ENCODE peak calls at places on chromosomes 13 and 19, in five cellular contexts. One of them, this sample, is unnamed.

GRCh38 chr19:7550987-7551761 is 15.7 kb downstream of the PNPLA6 start:
- DNase-seq in progenitor cell of endocrine pancreas: peak
- DNase-seq in NB4: peak
- DNase-seq in WTC11: peak
- DNase-seq in AG04450: no peak
- DNase-seq in this sample: no peak

GRCh38 chr19:45753548-45753947 is 15.5 kb downstream of the SIX5 start:
- DNase-seq in WTC11: peak
- DNase-seq in AG04450: no peak
- DNase-seq in NB4: no peak
- DNase-seq in progenitor cell of endocrine pancreas: no peak
- DNase-seq in this sample: no peak

GRCh38 chr19:45578861-45579260 is 5.7 kb downstream of the OPA3 start:
- DNase-seq in WTC11: no peak
- DNase-seq in AG04450: no peak
- DNase-seq in NB4: no peak
- DNase-seq in progenitor cell of endocrine pancreas: no peak
- DNase-seq in this sample: no peak

GRCh38 chr13:34207872-34208271 is 389.9 kb downstream of the RFC3 start:
- DNase-seq in progenitor cell of endocrine pancreas: no peak
- DNase-seq in WTC11: no peak
- DNase-seq in NB4: no peak
- DNase-seq in AG04450: no peak
- DNase-seq in this sample: no peak

GRCh38 chr13:94583926-94584325 is 12.0 kb downstream of the TGDS start:
- DNase-seq in NB4: no peak
- DNase-seq in AG04450: no peak
- DNase-seq in progenitor cell of endocrine pancreas: no peak
- DNase-seq in WTC11: no peak
- DNase-seq in this sample: no peak

GRCh38 chr13:113723400-113724015 is 35.5 kb upstream of the TMEM255B start:
- DNase-seq in AG04450: no peak
- DNase-seq in progenitor cell of endocrine pancreas: no peak
- DNase-seq in NB4: no peak
- DNase-seq in WTC11: no peak
- DNase-seq in this sample: no peak

GRCh38 chr13:37618554-37618953 is 20.0 kb upstream of the POSTN start:
- DNase-seq in WTC11: no peak
- DNase-seq in progenitor cell of endocrine pancreas: no peak
- DNase-seq in AG04450: no peak
- DNase-seq in NB4: no peak
- DNase-seq in this sample: peak

GRCh38 chr19:18438331-18439024 is 545 bp upstream of the ISYNA1 start:
- DNase-seq in AG04450: no peak
- DNase-seq in NB4: no peak
- DNase-seq in progenitor cell of endocrine pancreas: no peak
- DNase-seq in WTC11: peak
- DNase-seq in this sample: peak

GRCh38 chr13:52862358-52863206 is 14.1 kb upstream of the PCDH8 start:
- DNase-seq in AG04450: no peak
- DNase-seq in NB4: peak
- DNase-seq in progenitor cell of endocrine pancreas: peak
- DNase-seq in WTC11: peak
- DNase-seq in this sample: peak

GRCh38 chr13:49540552-49540951 is 44.8 kb downstream of the PHF11 start:
- DNase-seq in progenitor cell of endocrine pancreas: no peak
- DNase-seq in WTC11: no peak
- DNase-seq in NB4: peak
- DNase-seq in AG04450: no peak
- DNase-seq in this sample: peak

GRCh38 chr13:110644892-110645521 is 29.7 kb downstream of the NAXD start:
- DNase-seq in WTC11: peak
- DNase-seq in NB4: peak
- DNase-seq in progenitor cell of endocrine pancreas: peak
- DNase-seq in AG04450: peak
- DNase-seq in this sample: no peak

GRCh38 chr13:69683921-69684663 is 423.5 kb upstream of the ATXN8OS start:
- DNase-seq in WTC11: no peak
- DNase-seq in progenitor cell of endocrine pancreas: peak
- DNase-seq in NB4: no peak
- DNase-seq in AG04450: no peak
- DNase-seq in this sample: no peak

GRCh38 chr13:40940841-40941240 is 78.3 kb downstream of the ELF1 start:
- DNase-seq in WTC11: no peak
- DNase-seq in NB4: no peak
- DNase-seq in AG04450: no peak
- DNase-seq in progenitor cell of endocrine pancreas: no peak
- DNase-seq in this sample: no peak

GRCh38 chr19:8150998-8151397 is 1.6 kb upstream of the FBN3 start:
- DNase-seq in NB4: no peak
- DNase-seq in WTC11: no peak
- DNase-seq in progenitor cell of endocrine pancreas: no peak
- DNase-seq in AG04450: no peak
- DNase-seq in this sample: no peak

GRCh38 chr19:52248256-52248655 is 21.1 kb upstream of the ZNF766 start:
- DNase-seq in NB4: peak
- DNase-seq in progenitor cell of endocrine pancreas: no peak
- DNase-seq in WTC11: peak
- DNase-seq in AG04450: no peak
- DNase-seq in this sample: peak

GRCh38 chr19:38883286-38883685 is 5.2 kb upstream of the RINL start:
- DNase-seq in AG04450: no peak
- DNase-seq in WTC11: no peak
- DNase-seq in progenitor cell of endocrine pancreas: no peak
- DNase-seq in NB4: no peak
- DNase-seq in this sample: no peak

GRCh38 chr19:48379058-48379457 is 12.3 kb downstream of the KDELR1 start:
- DNase-seq in progenitor cell of endocrine pancreas: no peak
- DNase-seq in NB4: peak
- DNase-seq in AG04450: no peak
- DNase-seq in WTC11: no peak
- DNase-seq in this sample: no peak

GRCh38 chr19:49599378-49600298 is 8.7 kb downstream of the PRR12 start:
- DNase-seq in WTC11: no peak
- DNase-seq in AG04450: no peak
- DNase-seq in NB4: no peak
- DNase-seq in progenitor cell of endocrine pancreas: no peak
- DNase-seq in this sample: no peak

GRCh38 chr13:21033224-21033855 is 28.0 kb downstream of the LATS2 start:
- DNase-seq in AG04450: no peak
- DNase-seq in WTC11: no peak
- DNase-seq in progenitor cell of endocrine pancreas: no peak
- DNase-seq in NB4: no peak
- DNase-seq in this sample: peak

GRCh38 chr13:48653074-48654054 is at the start of gene CYSLTR2:
- DNase-seq in AG04450: no peak
- DNase-seq in progenitor cell of endocrine pancreas: no peak
- DNase-seq in NB4: peak
- DNase-seq in WTC11: no peak
- DNase-seq in this sample: no peak

GRCh38 chr13:98984983-98985382 is 7.1 kb upstream of the DOCK9 start:
- DNase-seq in NB4: peak
- DNase-seq in AG04450: no peak
- DNase-seq in WTC11: peak
- DNase-seq in progenitor cell of endocrine pancreas: no peak
- DNase-seq in this sample: no peak

GRCh38 chr13:95579303-95579702 is 26.8 kb downstream of the CLDN10 start:
- DNase-seq in WTC11: no peak
- DNase-seq in progenitor cell of endocrine pancreas: no peak
- DNase-seq in AG04450: no peak
- DNase-seq in NB4: no peak
- DNase-seq in this sample: no peak

GRCh38 chr19:36997152-36997842 is 80.9 kb upstream of the ZNF420 start:
- DNase-seq in NB4: no peak
- DNase-seq in AG04450: no peak
- DNase-seq in progenitor cell of endocrine pancreas: no peak
- DNase-seq in WTC11: no peak
- DNase-seq in this sample: no peak

GRCh38 chr19:30936276-30936675 is 413.0 kb downstream of the TSHZ3 start:
- DNase-seq in progenitor cell of endocrine pancreas: no peak
- DNase-seq in AG04450: no peak
- DNase-seq in NB4: no peak
- DNase-seq in WTC11: no peak
- DNase-seq in this sample: no peak

GRCh38 chr13:95480131-95480545 is 72.4 kb upstream of the CLDN10 start:
- DNase-seq in progenitor cell of endocrine pancreas: no peak
- DNase-seq in WTC11: no peak
- DNase-seq in NB4: peak
- DNase-seq in AG04450: no peak
- DNase-seq in this sample: peak

GRCh38 chr19:46529622-46530451 is 34.2 kb upstream of the PNMA8B start:
- DNase-seq in progenitor cell of endocrine pancreas: peak
- DNase-seq in NB4: peak
- DNase-seq in WTC11: peak
- DNase-seq in AG04450: no peak
- DNase-seq in this sample: peak

GRCh38 chr13:21328201-21328600 is 130.9 kb downstream of the ZDHHC20 start:
- DNase-seq in progenitor cell of endocrine pancreas: no peak
- DNase-seq in WTC11: no peak
- DNase-seq in AG04450: no peak
- DNase-seq in NB4: no peak
- DNase-seq in this sample: no peak

GRCh38 chr13:33743438-33744368 is 74.2 kb upstream of the RFC3 start:
- DNase-seq in NB4: peak
- DNase-seq in WTC11: no peak
- DNase-seq in progenitor cell of endocrine pancreas: no peak
- DNase-seq in AG04450: no peak
- DNase-seq in this sample: no peak

DNA sequence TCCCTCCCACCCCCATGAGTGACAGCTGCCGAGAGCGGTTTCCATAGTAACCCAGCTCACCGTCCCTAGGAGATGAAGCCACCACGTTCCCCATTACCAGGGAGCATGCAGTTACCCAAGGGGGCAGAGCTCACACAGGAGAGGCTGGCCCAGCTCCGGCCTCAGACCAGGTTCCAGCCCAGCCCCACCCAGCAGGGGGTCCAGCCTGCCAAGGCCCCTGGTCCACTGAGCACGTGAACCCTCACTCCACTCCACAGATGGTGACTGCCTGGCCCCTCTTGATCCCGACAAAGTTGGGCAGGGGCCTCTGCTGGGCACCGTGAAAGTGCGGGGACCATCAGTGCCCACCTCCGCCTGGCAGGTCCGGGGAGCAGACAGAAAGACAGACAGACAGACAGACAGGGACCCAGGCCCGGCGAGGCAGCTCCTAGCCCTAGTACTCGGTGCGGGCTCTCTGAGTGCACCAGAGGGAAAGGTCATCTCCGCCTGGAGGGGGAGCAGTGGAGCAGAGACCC is 50.7 kb downstream of the CELF5 start:
- DNase-seq in progenitor cell of endocrine pancreas: peak
- DNase-seq in AG04450: no peak
- DNase-seq in WTC11: peak
- DNase-seq in NB4: peak
- DNase-seq in this sample: no peak
- TF ChIP-seq CTCF in progenitor cell of endocrine pancreas: no peak
- TF ChIP-seq CTCF in AG04450: peak
- TF ChIP-seq CTCF in WTC11: no peak
- TF ChIP-seq CTCF in NB4: peak
- TF ChIP-seq CTCF in this sample: peak

GRCh38 chr13:32023698-32024097 is 7.9 kb upstream of the FRY start:
- DNase-seq in WTC11: no peak
- DNase-seq in progenitor cell of endocrine pancreas: no peak
- DNase-seq in AG04450: no peak
- DNase-seq in NB4: peak
- DNase-seq in this sample: peak
- TF ChIP-seq CTCF in WTC11: no peak
- TF ChIP-seq CTCF in progenitor cell of endocrine pancreas: no peak
- TF ChIP-seq CTCF in AG04450: peak
- TF ChIP-seq CTCF in NB4: peak
- TF ChIP-seq CTCF in this sample: no peak

GRCh38 chr19:2543463-2544442 is 67.8 kb downstream of the GADD45B start:
- DNase-seq in WTC11: peak
- DNase-seq in progenitor cell of endocrine pancreas: peak
- DNase-seq in NB4: peak
- DNase-seq in AG04450: peak
- DNase-seq in this sample: peak
- TF ChIP-seq CTCF in WTC11: no peak
- TF ChIP-seq CTCF in progenitor cell of endocrine pancreas: no peak
- TF ChIP-seq CTCF in NB4: no peak
- TF ChIP-seq CTCF in AG04450: peak
- TF ChIP-seq CTCF in this sample: peak

DNA sequence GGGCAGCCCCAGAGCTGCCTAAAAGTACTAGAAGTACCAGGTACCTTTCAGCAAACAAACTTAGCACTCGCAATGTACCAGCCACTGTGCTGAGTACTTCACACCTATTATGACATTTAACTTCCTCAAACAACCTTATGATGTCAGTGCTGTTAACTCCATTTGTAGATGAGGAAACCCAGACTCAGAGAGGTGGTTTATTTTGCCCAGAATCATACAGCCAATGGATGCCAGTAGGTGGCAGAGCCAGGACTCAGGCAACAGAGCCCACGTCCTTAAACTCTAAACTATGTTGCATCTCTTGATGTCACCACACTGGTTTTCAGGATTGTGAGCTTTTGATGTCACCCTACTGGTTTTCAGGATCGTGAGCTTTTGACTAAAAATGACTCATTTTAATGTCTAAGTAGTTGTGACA is 78.9 kb downstream of the FLT1 start:
- DNase-seq in WTC11: no peak
- DNase-seq in AG04450: no peak
- DNase-seq in progenitor cell of endocrine pancreas: no peak
- DNase-seq in NB4: peak
- DNase-seq in this sample: peak
- TF ChIP-seq CTCF in WTC11: no peak
- TF ChIP-seq CTCF in AG04450: no peak
- TF ChIP-seq CTCF in progenitor cell of endocrine pancreas: no peak
- TF ChIP-seq CTCF in NB4: peak
- TF ChIP-seq CTCF in this sample: no peak

DNA sequence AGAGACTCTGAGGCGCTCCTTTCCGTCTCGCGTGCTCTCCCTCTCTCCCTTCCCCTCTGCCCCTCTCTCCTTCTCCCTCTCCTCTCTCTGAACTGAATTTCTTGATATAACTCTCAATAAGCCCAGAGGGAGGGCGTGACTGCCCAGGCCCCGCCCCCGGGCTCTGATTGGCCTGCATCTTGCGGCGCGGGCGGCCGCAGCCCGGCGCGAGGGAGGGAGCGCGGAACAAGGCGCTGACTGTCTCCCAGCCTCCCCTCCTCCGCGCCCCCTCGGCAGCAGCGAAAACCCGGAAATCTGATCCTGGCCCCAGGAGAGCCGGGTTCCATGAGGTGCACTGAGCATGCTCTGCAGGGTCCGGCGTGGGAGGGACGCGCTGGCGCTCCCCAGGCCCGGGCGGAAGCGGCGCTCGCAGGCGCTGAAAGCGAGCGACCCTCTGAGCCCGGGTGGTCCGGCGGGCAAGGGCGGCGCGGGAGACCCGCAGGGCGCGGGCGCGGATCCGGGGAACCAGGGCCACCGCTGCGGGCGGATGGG is at the start of gene PCDH9:
- DNase-seq in WTC11: peak
- DNase-seq in NB4: peak
- DNase-seq in progenitor cell of endocrine pancreas: peak
- DNase-seq in AG04450: peak
- DNase-seq in this sample: peak
- TF ChIP-seq CTCF in WTC11: no peak
- TF ChIP-seq CTCF in NB4: no peak
- TF ChIP-seq CTCF in progenitor cell of endocrine pancreas: no peak
- TF ChIP-seq CTCF in AG04450: no peak
- TF ChIP-seq CTCF in this sample: no peak

GRCh38 chr19:621819-622218 is 11.5 kb downstream of the POLRMT start:
- DNase-seq in NB4: no peak
- DNase-seq in AG04450: no peak
- DNase-seq in WTC11: no peak
- DNase-seq in progenitor cell of endocrine pancreas: no peak
- DNase-seq in this sample: no peak
- TF ChIP-seq CTCF in NB4: no peak
- TF ChIP-seq CTCF in AG04450: no peak
- TF ChIP-seq CTCF in WTC11: no peak
- TF ChIP-seq CTCF in progenitor cell of endocrine pancreas: no peak
- TF ChIP-seq CTCF in this sample: no peak

This sample was measured in MCF 10A.